ENCODE peak calls at places on chromosomes 16 and 17, in five cellular contexts. S, M, N, F and B are unnamed samples.

GRCh38 chr16:68414581-68414980 is 33.7 kb downstream of the SMPD3 start:
- DNase-seq in F (no peak), N (no peak), S (no peak), M (no peak), B (no peak)

GRCh38 chr16:79757163-79757562 is 156.6 kb upstream of the MAF start:
- DNase-seq in S (no peak), N (no peak), M (no peak), F (no peak), B (peak)

GRCh38 chr17:79801156-79802038 is 4.5 kb upstream of the CBX8 start:
- DNase-seq in N (no peak), F (peak), M (no peak), S (peak), B (peak)

GRCh38 chr17:39867891-39868553 is at the start of gene ZPBP2:
- DNase-seq in M (no peak), N (no peak), F (no peak), S (no peak), B (no peak)

GRCh38 chr17:70767102-70767701 is 597.9 kb downstream of the KCNJ2 start:
- DNase-seq in N (peak), S (no peak), F (peak), M (peak), B (peak)

GRCh38 chr16:17802566-17802965 is 331.8 kb upstream of the XYLT1 start:
- DNase-seq in M (no peak), N (no peak), S (no peak), F (no peak), B (no peak)

GRCh38 chr17:17512866-17513265 is 16.7 kb upstream of the RASD1 start:
- DNase-seq in S (no peak), F (no peak), N (no peak), M (no peak), B (no peak)

GRCh38 chr16:72990003-72990521 is 57.9 kb downstream of the ZFHX3 start:
- DNase-seq in N (peak), M (no peak), S (peak), F (peak), B (peak)

GRCh38 chr16:71863995-71864394 is 18.2 kb downstream of the ATXN1L start:
- DNase-seq in F (no peak), S (no peak), M (no peak), N (no peak), B (no peak)

GRCh38 chr16:50611332-50611934 is 63.2 kb downstream of the NKD1 start:
- DNase-seq in S (no peak), F (no peak), N (peak), M (no peak), B (peak)

GRCh38 chr17:77002103-77003045 is 134.2 kb downstream of the MGAT5B start:
- DNase-seq in M (no peak), S (no peak), F (peak), N (peak), B (no peak)

GRCh38 chr17:76353004-76353598 is 615 bp downstream of the PRPSAP1 start:
- DNase-seq in S (peak), M (no peak), N (peak), F (peak), B (no peak)

GRCh38 chr16:87445486-87445885 is 47.3 kb downstream of the ZCCHC14 start:
- DNase-seq in N (peak), M (no peak), S (no peak), F (no peak), B (no peak)

GRCh38 chr16:51876934-51877333 is 670.0 kb downstream of the TOX3 start:
- DNase-seq in N (no peak), M (no peak), F (no peak), S (no peak), B (no peak)

GRCh38 chr17:63700528-63701441 is 860 bp upstream of the LIMD2 start:
- DNase-seq in N (peak), M (no peak), F (peak), S (peak), B (peak)

GRCh38 chr16:6574146-6574545 is 758.5 kb upstream of the RBFOX1 start:
- DNase-seq in F (no peak), M (no peak), S (no peak), N (no peak), B (no peak)

GRCh38 chr17:66255112-66255511 is 25.9 kb upstream of the APOH start:
- DNase-seq in N (peak), M (peak), F (peak), S (peak), B (peak)

GRCh38 chr16:11562411-11562810 is 24.3 kb downstream of the LITAF start:
- DNase-seq in N (no peak), M (no peak), F (no peak), S (no peak), B (no peak)

GRCh38 chr16:85479972-85480726 is 133.0 kb upstream of the GSE1 start:
- DNase-seq in N (no peak), M (no peak), F (peak), S (peak), B (peak)

GRCh38 chr16:65002265-65002664 is 119.6 kb downstream of the CDH11 start:
- DNase-seq in S (no peak), N (peak), F (peak), M (no peak), B (no peak)

GRCh38 chr17:16377804-16378400 is 3.0 kb upstream of the UBB start:
- DNase-seq in S (peak), M (no peak), F (no peak), N (no peak), B (no peak)

GRCh38 chr16:19235478-19235877 is 50.1 kb upstream of the CLEC19A start:
- DNase-seq in S (no peak), M (no peak), F (no peak), N (no peak), B (no peak)

GRCh38 chr17:42275527-42276358 is 448 bp downstream of the STAT5B start:
- DNase-seq in N (peak), M (no peak), S (no peak), F (peak), B (peak)

GRCh38 chr17:39872700-39873099 is 4.7 kb downstream of the ZPBP2 start:
- DNase-seq in M (no peak), F (no peak), S (no peak), N (peak), B (peak)

GRCh38 chr16:25390761-25391160 is 133.1 kb upstream of the ZKSCAN2 start:
- DNase-seq in N (no peak), S (no peak), M (no peak), F (no peak), B (no peak)

GRCh38 chr16:61098505-61098904 is 937.7 kb downstream of the CDH8 start:
- DNase-seq in F (no peak), N (no peak), M (no peak), S (no peak), B (no peak)

GRCh38 chr16:29824589-29825144 is 4.4 kb downstream of the MVP start:
- DNase-seq in M (no peak), S (no peak), N (peak), F (no peak), B (no peak)

GRCh38 chr16:54847207-54847606 is 83.5 kb upstream of the IRX5 start:
- DNase-seq in F (peak), M (no peak), S (no peak), N (no peak), B (no peak)

GRCh38 chr17:56982312-56982711 is 4.4 kb downstream of the SCPEP1 start:
- DNase-seq in N (no peak), F (no peak), M (no peak), S (no peak), B (no peak)

GRCh38 chr16:11639925-11640899 is 28.0 kb upstream of the SNN start:
- DNase-seq in M (no peak), S (peak), F (peak), N (peak), B (peak)

GRCh38 chr17:64994781-64995538 is 61.6 kb downstream of the GNA13 start:
- DNase-seq in N (no peak), S (no peak), F (no peak), M (no peak), B (no peak)

GRCh38 chr17:35932576-35932975 is 2.0 kb upstream of the RDM1 start:
- DNase-seq in N (no peak), S (no peak), F (no peak), M (no peak), B (no peak)

GRCh38 chr17:33873218-33873617 is 381.9 kb upstream of the CCL2 start:
- DNase-seq in F (no peak), S (no peak), N (no peak), M (no peak), B (no peak)

GRCh38 chr17:41624208-41625101 is at the start of gene KRT17:
- DNase-seq in N (no peak), F (peak), M (no peak), S (peak), B (peak)

GRCh38 chr17:596763-597644 is 117.6 kb downstream of the VPS53 start:
- DNase-seq in F (no peak), N (peak), M (no peak), S (no peak), B (no peak)

GRCh38 chr17:1684307-1685189 is at the start of gene PRPF8:
- DNase-seq in F (peak), M (peak), N (peak), S (peak), B (peak)

GRCh38 chr16:4910828-4911227 is 26.1 kb downstream of the PPL start:
- DNase-seq in S (no peak), N (no peak), F (no peak), M (no peak), B (no peak)

GRCh38 chr17:79803421-79803996 is 6.6 kb upstream of the CBX8 start:
- DNase-seq in M (no peak), N (no peak), F (no peak), S (no peak), B (peak)

GRCh38 chr17:38428643-38429371 is 543 bp downstream of the ARHGAP23 start:
- DNase-seq in N (peak), F (peak), M (no peak), S (peak), B (peak)

GRCh38 chr17:38430316-38430715 is 2.1 kb downstream of the ARHGAP23 start:
- DNase-seq in M (no peak), F (no peak), N (peak), S (no peak), B (peak)

GRCh38 chr17:38430822-38431221 is 2.6 kb downstream of the ARHGAP23 start:
- DNase-seq in F (no peak), M (no peak), N (no peak), S (no peak), B (no peak)

GRCh38 chr17:38428150-38428642 is at the start of gene ARHGAP23:
- DNase-seq in N (peak), F (peak), M (no peak), S (peak), B (peak)

DNA sequence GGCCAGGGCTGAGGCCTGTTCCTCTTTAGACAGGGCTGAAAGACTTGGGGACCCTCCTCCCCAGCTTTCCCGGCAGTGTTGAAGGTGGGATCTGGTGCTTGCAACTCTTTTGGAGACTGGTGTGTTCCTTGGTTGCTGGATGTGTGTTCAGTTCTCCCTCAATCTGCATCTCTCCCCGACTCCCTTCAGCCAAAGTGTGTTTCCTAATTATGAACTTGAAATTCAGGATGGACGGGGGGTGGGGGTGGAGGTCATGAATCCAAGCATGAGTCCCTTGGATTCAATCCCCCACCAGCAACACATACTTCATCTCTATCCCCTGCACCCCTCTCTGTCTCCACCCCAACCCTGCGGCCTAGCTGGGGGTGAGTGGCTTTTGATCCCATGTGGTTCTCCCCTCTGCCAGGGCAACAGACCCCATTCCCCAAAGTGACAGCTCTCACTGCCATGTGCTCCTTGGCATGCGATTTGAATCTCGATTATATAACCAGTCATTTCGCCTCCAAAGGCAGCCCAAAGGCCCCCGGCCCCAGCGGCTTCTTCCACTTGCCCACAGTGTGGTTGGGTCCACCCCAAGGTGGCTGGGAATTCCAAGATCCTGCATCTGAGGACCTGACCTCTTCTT is 1.3 kb downstream of the ARHGAP23 start:
- DNase-seq in M (no peak), N (peak), F (no peak), S (no peak), B (no peak)
- H3K4me3 ChIP-seq in M (peak), N (peak), F (no peak), S (no peak), B (peak)

GRCh38 chr17:78356163-78356713 is 3.6 kb downstream of the SOCS3 start:
- DNase-seq in N (peak), S (no peak), F (peak), M (no peak), B (peak)
- H3K4me3 ChIP-seq in N (peak), S (no peak), F (peak), M (no peak), B (peak)

GRCh38 chr16:3115561-3115960 is 3.2 kb downstream of the ZNF205 start:
- DNase-seq in N (no peak), M (no peak), S (no peak), F (no peak), B (no peak)

GRCh38 chr16:3112058-3112880 is at the start of gene ZNF205:
- DNase-seq in S (peak), F (peak), N (peak), M (no peak), B (no peak)

GRCh38 chr16:3113765-3114479 is 1.5 kb downstream of the ZNF205 start:
- DNase-seq in S (no peak), N (peak), M (no peak), F (no peak), B (no peak)

GRCh38 chr16:3115011-3115410 is 2.6 kb downstream of the ZNF205 start:
- DNase-seq in N (no peak), F (no peak), M (no peak), S (no peak), B (no peak)

DNA sequence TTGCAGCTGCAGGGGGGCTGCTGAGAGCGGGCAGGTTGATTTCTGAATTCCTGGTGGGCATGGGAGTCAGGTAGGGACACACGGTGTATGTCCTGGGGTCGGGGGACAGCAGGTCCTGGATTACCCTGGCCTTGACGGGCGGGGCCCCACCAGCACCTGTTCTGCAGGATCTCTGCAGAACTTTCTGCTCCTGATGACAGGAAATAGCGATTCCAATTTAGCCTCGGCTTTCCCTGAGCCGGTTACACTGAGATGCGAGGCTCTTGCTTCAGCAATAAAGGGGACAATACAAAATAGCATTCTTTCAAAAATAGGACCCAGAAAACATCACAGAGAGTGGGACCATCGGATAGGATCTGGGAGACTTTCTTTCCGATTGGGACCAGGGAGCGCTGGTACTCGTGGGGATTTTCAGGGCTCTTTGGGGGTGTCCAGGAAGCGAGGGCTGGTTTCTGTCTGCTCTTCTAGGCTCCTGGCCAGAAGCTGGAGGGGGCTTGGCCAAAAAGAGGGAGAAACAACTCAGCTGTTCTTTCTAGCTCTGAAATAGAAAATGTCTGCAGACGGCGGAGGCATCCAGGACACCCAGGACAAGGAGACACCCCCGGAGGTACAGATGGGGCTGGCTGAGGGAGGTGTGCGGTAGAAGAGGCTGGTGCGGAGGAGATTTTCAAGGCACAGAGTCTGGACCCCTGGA is 642 bp downstream of the ZNF205 start:
- DNase-seq in S (no peak), F (no peak), M (no peak), N (no peak), B (no peak)
- H3K4me3 ChIP-seq in S (peak), F (peak), M (peak), N (peak), B (no peak)

DNA sequence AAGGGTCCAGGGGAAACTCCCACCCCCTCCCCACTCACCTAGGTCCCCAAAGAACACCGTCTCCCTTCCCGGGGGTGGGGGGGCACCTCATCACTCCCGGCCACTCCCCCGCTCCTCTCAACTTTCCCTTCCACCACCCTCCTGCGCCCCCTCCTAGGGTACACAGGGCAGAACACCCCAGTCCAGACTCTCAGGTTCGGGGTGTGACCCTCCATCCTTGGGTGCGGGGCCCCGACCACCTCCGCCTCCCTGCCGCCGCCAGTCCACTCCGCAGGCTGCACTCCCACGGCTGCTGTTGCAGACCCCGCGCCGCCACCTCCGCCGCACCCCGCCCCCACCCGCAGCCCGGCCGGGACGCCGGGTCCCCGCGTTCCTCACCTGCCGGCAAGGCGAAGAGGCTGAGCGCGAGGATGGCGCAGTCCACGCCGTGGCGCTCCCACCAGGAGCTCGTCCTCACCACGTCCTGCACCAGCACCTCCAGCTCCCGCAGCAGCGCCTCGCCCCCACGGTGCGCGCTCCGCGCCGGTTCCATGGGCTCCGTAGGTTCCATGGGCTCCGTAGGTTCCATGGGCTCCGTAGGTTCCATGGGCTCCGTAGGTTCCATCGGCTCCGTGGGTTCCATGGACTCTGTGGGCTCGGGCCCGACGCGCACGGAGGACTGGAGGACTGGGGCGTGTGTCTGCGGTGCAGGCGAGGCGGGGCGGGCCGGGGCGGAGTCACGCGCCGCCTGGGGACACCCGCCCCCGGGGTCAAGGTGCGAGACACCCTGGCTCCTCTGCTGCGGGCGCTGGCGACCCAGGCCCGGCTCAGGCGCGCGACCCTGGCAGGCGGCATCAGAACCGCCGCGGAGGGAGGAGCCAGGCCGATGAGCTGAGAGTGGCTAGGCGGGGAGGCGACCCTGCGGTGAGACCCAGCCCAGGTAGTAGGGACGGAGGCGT is at the start of gene FADS6:
- DNase-seq in S (peak), F (peak), M (no peak), N (no peak), B (no peak)
- H3K4me3 ChIP-seq in S (no peak), F (peak), M (peak), N (no peak), B (no peak)

DNA sequence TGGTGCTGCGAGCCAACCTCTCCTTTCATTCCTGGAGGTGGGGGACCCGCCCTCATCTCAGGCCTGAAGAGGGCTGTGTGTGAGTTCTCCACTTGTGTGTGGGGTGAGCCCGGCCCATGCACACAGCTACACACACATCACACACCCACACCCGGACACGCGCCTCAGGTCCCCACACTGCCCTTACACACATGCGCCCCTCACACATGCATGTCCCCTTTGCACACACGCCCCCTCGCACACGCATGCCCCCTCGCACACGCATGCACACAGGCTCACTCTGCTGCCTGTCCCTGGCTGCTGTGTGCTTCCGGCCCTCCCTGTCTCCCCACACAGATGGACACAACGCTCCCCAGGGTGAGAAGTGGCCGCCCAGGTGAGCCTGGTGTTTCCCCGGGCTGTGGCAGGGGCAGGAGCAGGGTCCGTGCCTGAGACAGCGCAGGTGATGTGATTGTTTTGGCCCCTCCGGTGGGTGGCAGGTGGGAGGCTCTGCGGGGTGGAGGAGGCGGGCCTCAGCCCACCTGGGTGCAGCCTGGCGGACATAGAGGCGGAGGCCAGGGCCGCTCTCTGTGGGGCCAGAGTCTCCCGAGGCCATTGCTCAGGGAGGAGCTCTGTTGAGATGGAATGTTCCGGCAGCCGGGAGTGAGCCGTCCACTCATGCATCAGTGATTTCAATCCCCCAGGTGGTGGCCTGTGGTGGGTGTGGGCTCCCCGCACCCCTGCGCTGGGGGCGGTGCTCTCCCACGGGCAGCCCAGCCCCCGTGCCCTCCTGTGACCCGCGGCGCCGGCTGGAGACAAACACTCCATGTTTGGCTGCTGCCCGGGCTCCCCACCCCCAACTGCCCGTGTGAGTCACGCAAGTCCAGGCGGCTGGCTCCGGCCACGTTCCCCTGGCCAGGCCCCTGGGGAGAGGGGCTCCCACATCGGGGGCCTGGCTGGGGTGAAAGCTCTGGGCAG is 29.1 kb downstream of the CACNA1H start:
- DNase-seq in N (peak), F (peak), M (no peak), S (peak), B (no peak)
- H3K4me3 ChIP-seq in N (peak), F (no peak), M (no peak), S (no peak), B (no peak)